ENCODE peak calls at places on chromosomes 3 and 15, in four cellular contexts. O is Panc1, Q is GM12865, Z is fibroblast of lung. A is an unnamed sample.

GRCh38 chr3:150293401-150294001 is 114.6 kb upstream of the TSC22D2 start:
- DNase-seq in Z (peak), Q (no peak), O (no peak), A (peak)

GRCh38 chr3:16741103-16741758 is 136.0 kb upstream of the DAZL start:
- DNase-seq in Q (peak), O (no peak), Z (peak), A (peak)

GRCh38 chr3:155995525-155996370 is 124.6 kb upstream of the KCNAB1 start:
- DNase-seq in Z (peak), O (peak), Q (peak), A (peak)

GRCh38 chr15:28984421-28985375 is 98.9 kb downstream of the APBA2 start:
- DNase-seq in Q (no peak), O (no peak), Z (peak), A (peak)

GRCh38 chr15:81530271-81530670 is 156.3 kb upstream of the TMC3 start:
- DNase-seq in O (no peak), Z (peak), Q (no peak), A (no peak)

GRCh38 chr3:179716811-179717210 is 64.0 kb downstream of the USP13 start:
- DNase-seq in Z (peak), O (no peak), Q (peak), A (peak)

GRCh38 chr3:151795276-151795675 is 18.6 kb upstream of the AADAC start:
- DNase-seq in O (peak), Q (no peak), Z (peak), A (peak)

GRCh38 chr3:114221165-114221880 is 16.1 kb downstream of the ZNF80 start:
- DNase-seq in O (no peak), Q (peak), Z (peak), A (peak)

GRCh38 chr3:55162031-55162784 is 234.3 kb upstream of the LRTM1 start:
- DNase-seq in Z (peak), Q (peak), O (no peak), A (peak)

GRCh38 chr15:34773013-34773412 is 18.2 kb upstream of the GJD2 start:
- DNase-seq in Q (no peak), Z (no peak), O (no peak), A (no peak)

GRCh38 chr3:187870360-187871203 is 125.3 kb upstream of the BCL6 start:
- DNase-seq in O (no peak), Q (peak), Z (no peak), A (no peak)

GRCh38 chr3:38950000-38950399 is 101.7 kb downstream of the SCN11A start:
- DNase-seq in Q (no peak), O (no peak), Z (no peak), A (no peak)

GRCh38 chr15:25776071-25776740 is 86.9 kb downstream of the ATP10A start:
- DNase-seq in Q (no peak), Z (no peak), O (no peak), A (peak)

DNA sequence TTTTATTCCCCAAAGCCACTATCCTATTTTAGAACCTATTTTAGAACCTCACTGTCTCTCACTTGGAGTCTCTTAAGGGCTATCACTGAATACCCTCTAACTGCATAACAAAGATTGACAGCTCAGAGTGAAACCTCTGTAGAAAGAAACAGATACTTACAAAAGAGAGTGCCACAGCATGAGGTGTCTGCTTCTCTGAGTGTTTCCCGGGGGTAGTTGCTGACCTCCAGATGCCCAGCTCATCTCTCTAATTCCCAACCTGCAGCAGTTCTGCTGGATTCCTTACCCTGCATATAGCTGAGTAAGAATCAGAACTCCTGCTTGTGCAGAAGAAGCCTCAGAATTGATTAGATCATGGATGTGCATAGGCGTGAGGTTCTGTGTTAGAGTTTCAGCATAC is 34.5 kb downstream of the P3H2 start:
- DNase-seq in Q (peak), Z (no peak), O (no peak), A (no peak)
- H3K4me3 ChIP-seq in Q (peak), Z (no peak), O (no peak), A (no peak)

GRCh38 chr3:64221564-64222257 is 3.6 kb downstream of the PRICKLE2 start:
- DNase-seq in Z (no peak), O (no peak), Q (no peak), A (no peak)

GRCh38 chr3:64222501-64222900 is 2.8 kb downstream of the PRICKLE2 start:
- DNase-seq in Q (no peak), Z (no peak), O (no peak), A (no peak)

GRCh38 chr3:64225695-64226499 is 631 bp upstream of the PRICKLE2 start:
- DNase-seq in O (no peak), Z (peak), Q (peak), A (no peak)

GRCh38 chr3:64223809-64224570 is 1.3 kb downstream of the PRICKLE2 start:
- DNase-seq in Z (peak), O (no peak), Q (peak), A (peak)

DNA sequence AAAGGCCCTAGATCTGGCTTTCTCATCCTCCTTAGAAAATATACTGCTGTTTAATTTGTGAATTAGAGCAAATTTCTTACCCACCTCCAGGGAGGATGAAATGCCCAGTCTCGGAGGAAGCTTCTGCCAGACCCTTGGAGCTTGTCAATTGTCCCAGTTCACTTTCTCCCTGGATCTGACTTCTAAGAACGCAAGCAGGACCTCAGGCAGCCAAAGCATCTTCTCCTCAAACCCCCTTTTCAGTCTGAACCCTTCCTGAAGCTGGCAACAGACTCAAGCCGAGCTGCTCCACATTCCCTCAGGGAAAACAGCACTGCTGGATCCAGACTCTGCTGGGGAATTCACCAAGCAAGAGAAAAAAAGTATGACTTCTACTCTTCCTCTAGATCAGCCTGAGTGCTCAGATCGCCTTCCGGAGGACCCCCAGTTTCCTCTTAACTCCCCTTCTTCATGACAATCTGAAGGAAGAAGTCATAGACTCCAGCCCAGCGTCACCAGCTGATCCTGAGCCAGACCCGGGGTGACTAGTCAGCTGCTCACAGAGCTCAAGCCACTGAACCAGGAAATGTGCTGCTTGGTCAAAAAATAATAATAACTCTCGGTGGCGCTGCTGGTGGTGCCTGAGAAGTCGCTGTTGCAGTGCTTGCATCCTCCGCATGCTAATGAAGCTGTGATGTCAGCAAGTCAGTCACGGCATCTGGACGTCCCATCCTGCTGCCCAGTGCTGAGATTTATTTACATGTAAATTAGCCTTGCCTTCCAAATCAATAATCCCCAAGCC is at the start of gene PRICKLE2:
- DNase-seq in Q (peak), O (no peak), Z (peak), A (peak)
- TF ChIP-seq CTCF in Q (peak), O (no peak), Z (peak), A (peak)

GRCh38 chr3:72999971-73000370 is 3.4 kb downstream of the PPP4R2 start:
- DNase-seq in O (no peak), Q (no peak), Z (no peak), A (no peak)
- H3K4me3 ChIP-seq in O (peak), Q (peak), Z (peak), A (peak)

GRCh38 chr15:75062706-75063105 is 39.3 kb downstream of the PPCDC start:
- DNase-seq in Q (no peak), O (no peak), Z (no peak), A (no peak)

GRCh38 chr15:75059607-75060006 is 36.2 kb downstream of the PPCDC start:
- DNase-seq in Q (no peak), Z (no peak), O (no peak), A (no peak)

GRCh38 chr15:75063889-75064288 is 40.5 kb downstream of the PPCDC start:
- DNase-seq in O (no peak), Z (no peak), Q (no peak), A (no peak)

GRCh38 chr15:75063338-75063737 is 39.9 kb downstream of the PPCDC start:
- DNase-seq in Z (peak), O (no peak), Q (no peak), A (peak)

GRCh38 chr15:75061272-75061671 is 37.9 kb downstream of the PPCDC start:
- DNase-seq in O (no peak), Q (peak), Z (peak), A (peak)
- TF ChIP-seq CTCF in O (no peak), Q (no peak), Z (no peak), A (no peak)

GRCh38 chr15:47246317-47246716 is 471.0 kb upstream of the SEMA6D start:
- DNase-seq in Q (no peak), Z (no peak), O (no peak), A (no peak)
- H3K4me3 ChIP-seq in Q (no peak), Z (no peak), O (no peak), A (no peak)

GRCh38 chr3:177721864-177722370 is 524.6 kb upstream of the TBL1XR1 start:
- DNase-seq in Q (no peak), O (no peak), Z (peak), A (peak)
- TF ChIP-seq CTCF in Q (no peak), O (no peak), Z (no peak), A (no peak)

GRCh38 chr3:31242561-31242960 is 290.2 kb upstream of the STT3B start:
- DNase-seq in O (no peak), Z (no peak), Q (no peak), A (no peak)
- H3K4me3 ChIP-seq in O (no peak), Z (no peak), Q (no peak), A (no peak)

GRCh38 chr3:27141668-27142067 is 227.5 kb downstream of the NEK10 start:
- DNase-seq in O (no peak), Q (peak), Z (no peak), A (no peak)
- TF ChIP-seq CTCF in O (peak), Q (no peak), Z (no peak), A (peak)

A was measured in AG10803.